ENCODE peak calls at places on chromosomes 3 and 15, in four cellular contexts. Y is fibroblast of villous mesenchyme, O is COR-L47, E is dorsolateral prefrontal cortex. C is an unnamed sample.

GRCh38 chr3:171446801-171447578 is 13.2 kb downstream of the TNIK start:
- DNase-seq in E (no peak), O (no peak), Y (peak), C (peak)

GRCh38 chr3:179768080-179768479 is 115.2 kb downstream of the USP13 start:
- DNase-seq in E (peak), Y (peak), O (peak), C (peak)

GRCh38 chr3:155185623-155186022 is 105.5 kb downstream of the MME start:
- DNase-seq in O (no peak), E (no peak), Y (peak), C (no peak)

GRCh38 chr3:36969540-36970432 is 23.1 kb downstream of the EPM2AIP1 start:
- DNase-seq in Y (peak), E (no peak), O (peak), C (peak)

GRCh38 chr3:131350506-131350905 is 31.1 kb upstream of the NUDT16 start:
- DNase-seq in O (no peak), E (no peak), Y (peak), C (no peak)

GRCh38 chr3:193910886-193911738 is 224.8 kb upstream of the HES1 start:
- DNase-seq in Y (peak), O (no peak), E (no peak), C (no peak)

GRCh38 chr3:64164309-64164708 is 61.0 kb downstream of the PRICKLE2 start:
- DNase-seq in E (no peak), Y (peak), O (no peak), C (no peak)

GRCh38 chr15:25891108-25891507 is 28.0 kb upstream of the ATP10A start:
- DNase-seq in O (no peak), Y (no peak), E (no peak), C (no peak)

GRCh38 chr3:194099215-194099614 is 36.7 kb upstream of the HES1 start:
- DNase-seq in E (no peak), Y (no peak), O (no peak), C (no peak)

GRCh38 chr3:127637546-127637945 is 8.6 kb downstream of the PODXL2 start:
- DNase-seq in Y (no peak), O (no peak), E (no peak), C (no peak)

GRCh38 chr3:136042608-136043221 is 77.2 kb downstream of the PPP2R3A start:
- DNase-seq in E (no peak), O (peak), Y (peak), C (peak)

GRCh38 chr15:35307026-35307425 is 221.9 kb upstream of the NANOGP8 start:
- DNase-seq in E (no peak), O (no peak), Y (no peak), C (no peak)

GRCh38 chr3:153829596-153830170 is 291.5 kb upstream of the ARHGEF26 start:
- DNase-seq in O (no peak), E (no peak), Y (no peak), C (peak)

GRCh38 chr15:95290376-95290973 is 1040.0 kb upstream of the NR2F2 start:
- DNase-seq in O (no peak), Y (no peak), E (no peak), C (no peak)

GRCh38 chr3:64898941-64899340 is 211.1 kb upstream of the ADAMTS9 start:
- DNase-seq in Y (no peak), E (no peak), O (no peak), C (no peak)

GRCh38 chr3:172044833-172045585 is 5.6 kb downstream of the FNDC3B start:
- DNase-seq in E (no peak), Y (no peak), O (no peak), C (no peak)

GRCh38 chr3:117238805-117239204 is 529.2 kb downstream of the TUSC7 start:
- DNase-seq in E (no peak), O (peak), Y (no peak), C (no peak)

GRCh38 chr3:154389861-154390260 is 40.1 kb downstream of the GPR149 start:
- DNase-seq in O (no peak), Y (no peak), E (no peak), C (no peak)

GRCh38 chr3:13385373-13385965 is 34.7 kb downstream of the NUP210 start:
- DNase-seq in O (no peak), E (no peak), Y (no peak), C (no peak)

GRCh38 chr15:70447927-70448698 is 315.2 kb downstream of the UACA start:
- DNase-seq in O (no peak), E (peak), Y (no peak), C (no peak)

GRCh38 chr3:156434921-156435320 is 120.0 kb downstream of the SSR3 start:
- DNase-seq in Y (no peak), O (no peak), E (no peak), C (no peak)

GRCh38 chr15:66646308-66646707 is 55.7 kb upstream of the SMAD6 start:
- DNase-seq in Y (peak), O (no peak), E (no peak), C (peak)

GRCh38 chr15:26011916-26012315 is 148.8 kb upstream of the ATP10A start:
- DNase-seq in Y (no peak), O (no peak), E (no peak), C (no peak)

GRCh38 chr3:69541823-69542264 is 156.0 kb upstream of the FRMD4B start:
- DNase-seq in Y (peak), O (peak), E (peak), C (no peak)

GRCh38 chr15:51924146-51925068 is 47.2 kb downstream of the LEO1 start:
- DNase-seq in O (peak), E (peak), Y (no peak), C (no peak)

GRCh38 chr3:24639061-24639460 is 144.4 kb upstream of the THRB start:
- DNase-seq in E (no peak), O (no peak), Y (no peak), C (no peak)

GRCh38 chr15:100241572-100242479 is 99.9 kb downstream of the ADAMTS17 start:
- DNase-seq in Y (peak), O (no peak), E (no peak), C (peak)

GRCh38 chr3:34035775-34036174 is 237.3 kb downstream of the PDCD6IP start:
- DNase-seq in E (no peak), Y (no peak), O (no peak), C (peak)

GRCh38 chr3:4582634-4583033 is 89.5 kb downstream of the ITPR1 start:
- DNase-seq in O (no peak), Y (peak), E (no peak), C (no peak)

GRCh38 chr15:32817570-32817969 is 99.8 kb downstream of the GREM1 start:
- DNase-seq in E (no peak), Y (no peak), O (no peak), C (no peak)

GRCh38 chr15:74901612-74902063 is 5.0 kb downstream of the FAM219B start:
- DNase-seq in O (peak), Y (peak), E (peak), C (peak)

GRCh38 chr15:56984681-56985515 is 66.5 kb downstream of the TCF12 start:
- DNase-seq in Y (no peak), E (no peak), O (no peak), C (peak)

GRCh38 chr15:70528270-70528706 is 235.1 kb downstream of the UACA start:
- DNase-seq in O (no peak), E (no peak), Y (peak), C (no peak)

GRCh38 chr3:190326361-190326760 is 4.1 kb upstream of the CLDN1 start:
- DNase-seq in E (no peak), Y (peak), O (no peak), C (no peak)